ENCODE peak calls at places on chromosomes 6 and 20, in four cellular contexts. One of them, this sample, is unnamed.

GRCh38 chr6:84135291-84135690 is 92.2 kb downstream of the CEP162 start:
- DNase-seq in adrenal gland: no peak
- DNase-seq in body of pancreas: no peak
- DNase-seq in upper lobe of left lung: no peak
- DNase-seq in this sample: no peak

GRCh38 chr6:37314803-37315515 is 38.8 kb upstream of the RNF8 start:
- DNase-seq in upper lobe of left lung: peak; percentile 30
- DNase-seq in body of pancreas: peak; percentile 71
- DNase-seq in adrenal gland: peak; percentile 39
- DNase-seq in this sample: no peak

GRCh38 chr6:101931766-101932165 is 538.3 kb downstream of the GRIK2 start:
- DNase-seq in upper lobe of left lung: no peak
- DNase-seq in adrenal gland: no peak
- DNase-seq in body of pancreas: no peak
- DNase-seq in this sample: no peak

GRCh38 chr6:127550403-127550802 is 26.6 kb upstream of the C6orf58 start:
- DNase-seq in upper lobe of left lung: no peak
- DNase-seq in body of pancreas: no peak
- DNase-seq in adrenal gland: no peak
- DNase-seq in this sample: no peak

GRCh38 chr6:8707369-8707768 is 272.0 kb upstream of the SLC35B3 start:
- DNase-seq in upper lobe of left lung: no peak
- DNase-seq in adrenal gland: no peak
- DNase-seq in body of pancreas: no peak
- DNase-seq in this sample: no peak

GRCh38 chr6:108383967-108384366 is 89.1 kb downstream of the AFG1L start:
- DNase-seq in body of pancreas: no peak
- DNase-seq in upper lobe of left lung: no peak
- DNase-seq in adrenal gland: no peak
- DNase-seq in this sample: no peak

GRCh38 chr20:64082126-64082638 is 2.0 kb downstream of the LKAAEAR1 start:
- DNase-seq in upper lobe of left lung: no peak
- DNase-seq in body of pancreas: no peak
- DNase-seq in adrenal gland: no peak
- DNase-seq in this sample: no peak

GRCh38 chr20:55058938-55059337 is 583.5 kb downstream of the DOK5 start:
- DNase-seq in body of pancreas: no peak
- DNase-seq in upper lobe of left lung: no peak
- DNase-seq in adrenal gland: no peak
- DNase-seq in this sample: no peak

GRCh38 chr6:125954735-125955410 is 1.7 kb upstream of the HINT3 start:
- DNase-seq in adrenal gland: no peak
- DNase-seq in upper lobe of left lung: no peak
- DNase-seq in body of pancreas: no peak
- DNase-seq in this sample: no peak

GRCh38 chr20:1894471-1894950 is 696 bp upstream of the SIRPA start:
- DNase-seq in adrenal gland: no peak
- DNase-seq in upper lobe of left lung: peak; percentile 56
- DNase-seq in body of pancreas: peak; percentile 52
- DNase-seq in this sample: no peak
- TF ChIP-seq POLR2A in adrenal gland: peak; percentile 46
- TF ChIP-seq POLR2A in upper lobe of left lung: no peak
- TF ChIP-seq POLR2A in body of pancreas: peak; percentile 30
- TF ChIP-seq POLR2A in this sample: no peak

DNA sequence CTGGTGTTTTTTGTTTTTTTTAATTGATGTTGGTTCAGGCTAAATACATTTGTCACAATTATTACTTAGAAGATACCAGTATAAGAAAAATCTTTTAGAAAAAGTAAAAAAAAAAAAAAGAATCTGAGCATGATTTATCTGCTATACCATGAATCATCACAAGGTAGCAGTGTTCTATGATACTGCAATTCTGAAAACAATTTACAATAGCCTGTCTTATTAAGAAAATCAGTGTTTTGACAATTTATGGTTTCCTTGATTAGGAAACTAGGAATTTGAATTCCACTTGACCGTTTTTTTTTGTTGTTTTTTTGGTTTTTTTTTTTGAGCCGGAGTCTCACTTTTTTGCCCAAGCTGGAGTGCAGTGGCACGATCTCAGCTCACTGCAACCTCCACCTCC is 9.3 kb upstream of the MAK start:
- DNase-seq in upper lobe of left lung: no peak
- DNase-seq in adrenal gland: no peak
- DNase-seq in body of pancreas: no peak
- DNase-seq in this sample: no peak
- TF ChIP-seq CTCF in upper lobe of left lung: no peak
- TF ChIP-seq CTCF in adrenal gland: peak; percentile 19
- TF ChIP-seq CTCF in body of pancreas: no peak
- TF ChIP-seq CTCF in this sample: no peak

GRCh38 chr6:32177182-32177787 is 920 bp upstream of the RNF5 start:
- DNase-seq in body of pancreas: no peak
- DNase-seq in adrenal gland: peak; percentile 60
- DNase-seq in upper lobe of left lung: peak; percentile 47
- DNase-seq in this sample: no peak
- TF ChIP-seq POLR2A in body of pancreas: peak; percentile 47
- TF ChIP-seq POLR2A in adrenal gland: no peak
- TF ChIP-seq POLR2A in upper lobe of left lung: no peak
- TF ChIP-seq POLR2A in this sample: peak; percentile 38

DNA sequence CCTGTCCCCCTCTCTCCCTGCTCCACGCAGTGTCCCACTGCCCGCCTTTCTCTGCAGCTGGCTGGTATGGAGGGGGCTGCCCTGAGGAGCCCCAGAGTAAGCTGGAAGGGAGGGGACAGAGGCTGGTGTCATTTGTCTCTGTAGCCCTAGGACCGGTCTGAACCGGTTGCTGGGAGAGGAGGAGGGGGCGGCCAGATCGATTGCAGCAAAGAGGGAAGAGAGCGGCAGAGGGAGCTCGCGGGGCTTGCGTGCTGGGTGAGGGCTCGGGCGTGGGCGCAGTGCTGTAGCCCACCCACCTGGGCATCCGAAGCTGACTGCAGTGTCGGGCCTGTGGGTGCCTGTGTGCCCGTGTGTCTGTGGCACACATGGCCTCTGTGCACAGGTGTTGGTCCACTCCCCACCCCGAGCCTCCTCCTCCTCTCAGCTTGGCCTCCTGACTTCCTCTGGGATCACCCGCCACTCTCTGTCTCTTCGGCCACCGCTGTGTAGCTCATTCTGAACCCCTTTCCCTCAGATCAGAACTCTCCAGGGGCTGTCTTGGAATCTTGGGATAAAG is 50.7 kb downstream of the SRC start:
- DNase-seq in upper lobe of left lung: no peak
- DNase-seq in body of pancreas: no peak
- DNase-seq in adrenal gland: no peak
- DNase-seq in this sample: no peak
- TF ChIP-seq CTCF in upper lobe of left lung: no peak
- TF ChIP-seq CTCF in body of pancreas: no peak
- TF ChIP-seq CTCF in adrenal gland: no peak
- TF ChIP-seq CTCF in this sample: no peak

DNA sequence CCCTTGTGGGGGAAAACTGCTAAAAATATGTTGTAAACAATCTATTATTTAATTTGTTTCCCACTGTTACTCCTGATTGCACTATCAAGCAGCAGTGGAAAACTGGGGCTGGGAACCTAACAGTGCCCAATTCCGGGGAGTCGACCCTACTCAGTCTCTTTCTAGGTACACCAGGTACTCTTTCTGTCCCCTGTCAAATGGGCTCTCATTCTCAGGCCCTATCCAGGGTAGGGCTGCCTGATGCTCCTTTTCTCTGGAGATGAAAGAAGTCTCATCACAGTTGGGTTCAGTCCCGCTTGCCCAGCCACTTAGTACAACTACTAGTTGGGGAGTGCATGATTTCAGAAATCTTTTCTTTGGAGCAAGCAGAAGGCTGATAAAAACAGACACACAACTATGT is 52.0 kb downstream of the HS3ST5 start:
- DNase-seq in body of pancreas: no peak
- DNase-seq in upper lobe of left lung: no peak
- DNase-seq in adrenal gland: no peak
- DNase-seq in this sample: no peak
- TF ChIP-seq POLR2A in body of pancreas: no peak
- TF ChIP-seq POLR2A in upper lobe of left lung: no peak
- TF ChIP-seq POLR2A in adrenal gland: no peak
- TF ChIP-seq POLR2A in this sample: no peak

GRCh38 chr6:50187212-50188055 is 137.7 kb upstream of the DEFB112 start:
- DNase-seq in body of pancreas: no peak
- DNase-seq in upper lobe of left lung: no peak
- DNase-seq in adrenal gland: no peak
- DNase-seq in this sample: no peak

GRCh38 chr6:50180646-50181045 is 130.9 kb upstream of the DEFB112 start:
- DNase-seq in adrenal gland: no peak
- DNase-seq in body of pancreas: no peak
- DNase-seq in upper lobe of left lung: no peak
- DNase-seq in this sample: no peak

DNA sequence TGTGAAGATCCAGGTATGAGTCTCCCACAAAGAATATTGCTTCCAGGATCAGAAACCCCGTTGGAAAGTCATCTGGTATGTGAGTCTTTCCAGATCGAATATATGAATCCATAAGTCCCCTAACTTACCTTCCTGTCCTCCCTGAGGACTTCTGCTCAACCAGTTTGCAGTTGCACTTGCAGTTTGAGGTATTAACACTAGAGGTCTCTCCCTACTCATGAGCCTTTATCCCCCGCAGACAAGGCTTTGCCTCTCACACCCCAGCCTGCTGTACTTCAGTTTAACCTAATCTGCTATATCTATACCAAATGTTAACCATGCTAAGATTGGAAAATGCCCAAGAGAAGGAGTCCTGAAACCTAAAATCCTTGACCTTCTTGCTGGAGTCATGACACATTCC is 135.3 kb upstream of the DEFB112 start:
- DNase-seq in upper lobe of left lung: no peak
- DNase-seq in body of pancreas: no peak
- DNase-seq in adrenal gland: no peak
- DNase-seq in this sample: no peak
- TF ChIP-seq CTCF in upper lobe of left lung: no peak
- TF ChIP-seq CTCF in body of pancreas: no peak
- TF ChIP-seq CTCF in adrenal gland: peak; percentile 31
- TF ChIP-seq CTCF in this sample: no peak

GRCh38 chr6:31896856-31897611 is 464 bp downstream of the EHMT2 start:
- DNase-seq in body of pancreas: no peak
- DNase-seq in adrenal gland: no peak
- DNase-seq in upper lobe of left lung: no peak
- DNase-seq in this sample: no peak

GRCh38 chr6:31897612-31898199 is at the start of gene EHMT2:
- DNase-seq in upper lobe of left lung: peak; percentile 84
- DNase-seq in adrenal gland: peak; percentile 87
- DNase-seq in body of pancreas: peak; percentile 85
- DNase-seq in this sample: peak; percentile 72

GRCh38 chr6:31899882-31900722 is 1.8 kb downstream of the ZBTB12 start:
- DNase-seq in body of pancreas: no peak
- DNase-seq in upper lobe of left lung: no peak
- DNase-seq in adrenal gland: no peak
- DNase-seq in this sample: no peak

GRCh38 chr6:31899215-31899614 is 1.7 kb upstream of the EHMT2 start:
- DNase-seq in body of pancreas: no peak
- DNase-seq in upper lobe of left lung: no peak
- DNase-seq in adrenal gland: no peak
- DNase-seq in this sample: no peak

GRCh38 chr6:31898200-31899011 is 908 bp upstream of the EHMT2 start:
- DNase-seq in adrenal gland: no peak
- DNase-seq in body of pancreas: peak; percentile 63
- DNase-seq in upper lobe of left lung: peak; percentile 46
- DNase-seq in this sample: no peak
- TF ChIP-seq POLR2A in adrenal gland: no peak
- TF ChIP-seq POLR2A in body of pancreas: peak; percentile 52
- TF ChIP-seq POLR2A in upper lobe of left lung: no peak
- TF ChIP-seq POLR2A in this sample: peak; percentile 26

GRCh38 chr20:43492101-43492500 is 15.4 kb upstream of the L3MBTL1 start:
- DNase-seq in upper lobe of left lung: no peak
- DNase-seq in body of pancreas: no peak
- DNase-seq in adrenal gland: no peak
- DNase-seq in this sample: no peak

GRCh38 chr20:43495388-43495787 is 12.1 kb upstream of the L3MBTL1 start:
- DNase-seq in adrenal gland: no peak
- DNase-seq in upper lobe of left lung: no peak
- DNase-seq in body of pancreas: no peak
- DNase-seq in this sample: no peak

DNA sequence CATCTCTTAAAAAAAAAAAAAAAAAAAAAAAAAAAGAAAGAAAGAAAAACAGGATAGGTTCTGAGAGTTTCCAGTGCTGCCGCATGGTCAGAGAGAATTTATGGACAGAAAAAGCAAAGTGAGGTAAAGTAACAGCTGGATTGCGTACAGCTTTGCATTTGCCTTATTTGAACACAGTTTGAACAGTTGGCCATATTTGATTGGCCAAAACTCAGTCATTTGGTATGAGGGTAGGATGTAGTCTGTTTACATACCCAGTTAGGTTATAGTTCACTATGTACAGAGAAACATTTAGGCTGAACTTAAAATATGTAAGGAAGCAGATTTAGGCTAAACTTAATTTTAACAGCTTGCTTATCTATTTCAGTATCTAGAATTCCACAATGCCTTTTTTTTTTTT is 17.5 kb upstream of the L3MBTL1 start:
- DNase-seq in upper lobe of left lung: no peak
- DNase-seq in body of pancreas: no peak
- DNase-seq in adrenal gland: no peak
- DNase-seq in this sample: no peak
- TF ChIP-seq CTCF in upper lobe of left lung: no peak
- TF ChIP-seq CTCF in body of pancreas: no peak
- TF ChIP-seq CTCF in adrenal gland: no peak
- TF ChIP-seq CTCF in this sample: no peak